ENCODE peak calls at places on chromosomes 16 and 17, in five cellular contexts. P, W, M, Y and Q are unnamed samples.
A peak's percentile ranks its signal among the peaks of the same experiment; 100 is the strongest.

GRCh38 chr17:42704495-42705494 is 22.5 kb downstream of the CNTNAP1 start:
- DNase-seq in M (no peak), Y (no peak), W (peak; percentile 76), P (no peak), Q (no peak)

GRCh38 chr16:14181371-14182050 is 110.4 kb downstream of the MRTFB start:
- DNase-seq in W (no peak), M (no peak), Y (peak; percentile 89), P (no peak), Q (peak; percentile 67)

GRCh38 chr17:69588316-69588715 is 173.8 kb downstream of the MAP2K6 start:
- DNase-seq in Y (no peak), M (no peak), P (no peak), W (no peak), Q (no peak)

GRCh38 chr17:37541880-37542675 is 52.4 kb downstream of the DUSP14 start:
- DNase-seq in W (no peak), Y (peak; percentile 83), M (no peak), P (no peak), Q (peak; percentile 15)

GRCh38 chr17:56319531-56319930 is 166.3 kb downstream of the ANKFN1 start:
- DNase-seq in W (peak; percentile 21), P (no peak), M (no peak), Y (peak; percentile 70), Q (peak; percentile 44)

GRCh38 chr17:78429618-78429995 is 51.2 kb downstream of the PGS1 start:
- DNase-seq in M (no peak), P (no peak), Y (no peak), W (no peak), Q (no peak)

GRCh38 chr17:41710472-41711090 is 1.6 kb upstream of the GAST start:
- DNase-seq in M (no peak), W (no peak), Y (peak; percentile 75), P (no peak), Q (no peak)

GRCh38 chr16:66905633-66906539 is 12.8 kb downstream of the CDH16 start:
- DNase-seq in M (no peak), P (peak; percentile 86), Y (no peak), W (no peak), Q (peak; percentile 64)

GRCh38 chr17:13576661-13577526 is 24.8 kb downstream of the HS3ST3A1 start:
- DNase-seq in M (no peak), W (no peak), Y (no peak), P (no peak), Q (no peak)

GRCh38 chr17:50511058-50511457 is 2.8 kb downstream of the MYCBPAP start:
- DNase-seq in P (no peak), W (peak; percentile 87), M (no peak), Y (peak; percentile 50), Q (no peak)

GRCh38 chr17:66988069-66988798 is 23.7 kb downstream of the CACNG4 start:
- DNase-seq in Y (no peak), M (no peak), P (no peak), W (no peak), Q (no peak)

GRCh38 chr16:80594756-80595155 is 54.0 kb downstream of the DYNLRB2 start:
- DNase-seq in P (no peak), W (no peak), Y (peak; percentile 17), M (no peak), Q (no peak)

GRCh38 chr17:3959295-3959899 is 4.8 kb downstream of the ATP2A3 start:
- DNase-seq in M (no peak), Y (peak; percentile 83), W (no peak), P (peak; percentile 66), Q (peak; percentile 51)

GRCh38 chr17:72683506-72684404 is 408.7 kb downstream of the SLC39A11 start:
- DNase-seq in M (peak; percentile 65), Y (peak; percentile 98), W (no peak), P (peak; percentile 38), Q (peak; percentile 96)

GRCh38 chr16:70752381-70752780 is 48.6 kb downstream of the VAC14 start:
- DNase-seq in W (no peak), M (no peak), Y (no peak), P (no peak), Q (no peak)

GRCh38 chr17:305090-305976 is 47.3 kb downstream of the RPH3AL start:
- DNase-seq in W (no peak), Y (no peak), M (peak; percentile 55), P (peak; percentile 32), Q (no peak)

GRCh38 chr16:22027633-22028032 is 19.7 kb downstream of the MOSMO start:
- DNase-seq in W (peak; percentile 31), Y (no peak), M (no peak), P (no peak), Q (no peak)

GRCh38 chr17:8408371-8408770 is 10.7 kb upstream of the RNF222 start:
- DNase-seq in P (peak; percentile 49), M (no peak), Y (no peak), W (no peak), Q (peak; percentile 68)

GRCh38 chr16:31451681-31452351 is 7.5 kb upstream of the ARMC5 start:
- DNase-seq in P (peak; percentile 56), W (no peak), M (no peak), Y (peak; percentile 80), Q (peak; percentile 71)

DNA sequence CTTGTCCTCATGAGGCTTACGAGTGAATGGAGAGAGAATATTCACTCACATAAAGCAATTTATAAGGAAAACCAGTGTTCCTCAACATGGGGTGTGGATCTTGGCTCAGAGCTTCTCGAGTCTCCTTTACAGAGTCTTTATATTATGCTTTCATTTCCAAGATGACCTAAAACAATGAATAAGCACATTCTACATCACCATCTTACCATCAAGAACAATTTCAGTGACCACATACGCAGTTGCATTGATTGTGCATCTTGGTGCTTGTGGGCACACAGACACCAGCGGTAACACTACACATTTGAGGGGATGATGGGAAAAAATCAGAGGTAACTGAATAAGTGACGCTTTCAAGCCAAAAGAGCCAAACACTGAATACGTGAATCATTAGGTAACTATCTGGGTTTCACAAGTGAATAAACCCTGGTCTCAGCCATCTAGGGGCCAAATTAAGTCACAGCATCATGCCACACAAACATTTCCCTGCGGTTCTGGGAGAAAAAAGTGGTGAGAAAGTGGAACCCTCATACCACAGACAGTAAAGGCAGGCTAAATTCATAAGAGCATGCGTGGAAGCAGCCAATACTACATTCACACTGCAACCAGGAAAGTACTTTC is 9.4 kb downstream of the CWC25 start:
- DNase-seq in Y (peak; percentile 59), P (no peak), W (no peak), M (no peak), Q (peak; percentile 45)
- TF ChIP-seq CTCF in Y (peak; percentile 42), P (no peak), W (peak; percentile 7), M (no peak), Q (no peak)

GRCh38 chr16:3020247-3020603 is at the start of gene TNFRSF12A:
- DNase-seq in M (peak; percentile 88), P (peak; percentile 81), W (peak; percentile 91), Y (peak; percentile 68), Q (peak; percentile 75)
- TF ChIP-seq CTCF in M (no peak), P (no peak), W (no peak), Y (no peak), Q (no peak)

GRCh38 chr17:17590141-17590735 is 1.3 kb downstream of the PEMT start:
- DNase-seq in P (no peak), M (no peak), W (no peak), Y (no peak), Q (no peak)

GRCh38 chr17:17593222-17593620 is 1.7 kb upstream of the PEMT start:
- DNase-seq in W (no peak), M (no peak), Y (no peak), P (no peak), Q (no peak)

GRCh38 chr17:17587614-17588336 is 3.7 kb downstream of the PEMT start:
- DNase-seq in Y (no peak), W (no peak), P (no peak), M (no peak), Q (no peak)

GRCh38 chr17:17590883-17591407 is 563 bp downstream of the PEMT start:
- DNase-seq in M (no peak), P (no peak), Y (no peak), W (no peak), Q (no peak)

GRCh38 chr17:17591408-17592265 is at the start of gene PEMT:
- DNase-seq in M (peak; percentile 98), W (peak; percentile 96), P (peak; percentile 97), Y (peak; percentile 99), Q (peak; percentile 94)
- TF ChIP-seq CTCF in M (no peak), W (no peak), P (no peak), Y (peak; percentile 7), Q (no peak)

DNA sequence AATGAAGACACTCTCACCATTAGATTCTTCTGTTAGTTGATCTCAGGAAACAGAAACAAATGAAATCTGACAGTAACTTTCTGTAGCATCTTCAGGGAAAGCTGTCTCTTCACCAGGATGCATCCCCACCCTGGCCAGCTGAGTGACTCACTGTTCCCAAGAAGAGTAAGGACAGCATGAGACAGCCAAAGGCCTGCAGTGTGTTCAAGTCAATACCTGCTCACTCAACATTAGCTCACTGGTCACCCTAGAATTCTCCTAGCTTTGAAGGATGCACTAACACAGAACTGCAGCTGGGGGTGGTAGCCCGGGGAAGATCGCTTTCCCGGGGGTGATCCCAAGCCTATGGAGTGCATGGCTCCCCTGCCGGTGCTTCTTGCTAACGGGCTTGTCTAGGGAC is 28.2 kb upstream of the CLEC18B start:
- DNase-seq in W (no peak), M (no peak), P (no peak), Y (peak; percentile 79), Q (peak; percentile 71)
- TF ChIP-seq CTCF in W (no peak), M (no peak), P (no peak), Y (no peak), Q (peak; percentile 14)

DNA sequence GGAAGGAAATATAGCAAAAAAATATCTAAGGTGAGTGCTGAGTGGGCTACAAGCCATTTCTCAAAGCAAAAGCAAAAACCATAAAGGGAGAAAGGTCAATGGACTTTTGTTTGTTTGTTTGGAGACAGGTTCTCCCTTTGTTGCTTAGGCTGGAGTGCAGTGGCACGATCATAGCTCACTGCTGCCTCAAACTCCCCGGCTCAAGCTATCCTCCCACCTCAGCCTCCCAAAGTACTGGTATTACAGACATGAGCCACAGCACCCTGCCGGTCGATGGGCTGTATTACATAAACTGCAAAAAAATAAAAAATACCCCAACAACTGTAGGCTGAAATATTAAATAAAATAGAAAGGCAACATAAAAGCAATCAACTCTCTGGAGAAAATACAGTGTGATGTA is 3.5 kb upstream of the RBBP6 start:
- DNase-seq in Y (no peak), P (no peak), M (no peak), W (no peak), Q (no peak)
- TF ChIP-seq CTCF in Y (no peak), P (no peak), M (no peak), W (no peak), Q (no peak)

GRCh38 chr17:63984651-63985386 is 12.1 kb upstream of the SCN4A start:
- DNase-seq in P (peak; percentile 30), Y (peak; percentile 91), M (no peak), W (no peak), Q (peak; percentile 79)
- TF ChIP-seq CTCF in P (no peak), Y (peak; percentile 3), M (no peak), W (no peak), Q (no peak)

GRCh38 chr17:81129289-81129688 is 36.0 kb upstream of the PVALEF start:
- DNase-seq in Y (no peak), M (no peak), W (no peak), P (no peak), Q (no peak)
- TF ChIP-seq CTCF in Y (no peak), M (no peak), W (no peak), P (no peak), Q (no peak)

GRCh38 chr17:29568331-29569244 is at the start of gene TP53I13:
- DNase-seq in Y (peak; percentile 68), W (peak; percentile 89), P (peak; percentile 91), M (peak; percentile 92), Q (peak; percentile 80)
- TF ChIP-seq CTCF in Y (no peak), W (no peak), P (no peak), M (no peak), Q (no peak)

GRCh38 chr16:5490499-5490898 is 392.9 kb upstream of the EEF2KMT start:
- DNase-seq in M (peak; percentile 52), P (no peak), Y (no peak), W (peak; percentile 28), Q (no peak)
- TF ChIP-seq CTCF in M (peak; percentile 55), P (no peak), Y (no peak), W (peak; percentile 43), Q (peak; percentile 32)

GRCh38 chr17:82767041-82767754 is 15.3 kb downstream of the TBCD start:
- DNase-seq in M (peak; percentile 47), W (peak; percentile 67), Y (peak; percentile 38), P (peak; percentile 77), Q (peak; percentile 34)
- TF ChIP-seq CTCF in M (peak; percentile 53), W (peak; percentile 58), Y (peak; percentile 62), P (no peak), Q (peak; percentile 73)